ENCODE peak calls at places on chromosomes 2 and 18, in seven cellular contexts. G is NCI-H2107; O is substantia nigra; Q is tibial nerve; F is posterior cingulate gyrus; E is GM20000; A is CD4-positive, alpha-beta T cell. C is an unnamed sample.

GRCh38 chr18:46163941-46164499 is 59.8 kb downstream of the HAUS1 start:
- DNase-seq in F (no peak), Q (no peak), G (no peak), A (no peak), E (no peak), O (no peak), C (no peak)

GRCh38 chr2:130796280-130796679 is 40.4 kb upstream of the ARHGEF4 start:
- DNase-seq in E (no peak), G (no peak), O (no peak), Q (no peak), F (no peak), A (no peak), C (no peak)

GRCh38 chr2:20421988-20422678 is 24.7 kb upstream of the RHOB start:
- DNase-seq in A (no peak), O (no peak), Q (peak), E (no peak), G (no peak), F (peak), C (no peak)

GRCh38 chr2:127721311-127721977 is 20.1 kb downstream of the SFT2D3 start:
- DNase-seq in F (no peak), A (no peak), O (no peak), G (no peak), Q (no peak), E (no peak), C (no peak)

GRCh38 chr2:15825276-15826060 is 114.9 kb upstream of the MYCN start:
- DNase-seq in E (no peak), O (no peak), A (no peak), G (no peak), Q (no peak), F (no peak), C (no peak)

GRCh38 chr18:59547691-59548182 is 149.5 kb downstream of the CCBE1 start:
- DNase-seq in G (no peak), E (no peak), O (no peak), A (no peak), F (no peak), Q (no peak), C (no peak)

GRCh38 chr2:231397011-231397927 is 1.8 kb downstream of the B3GNT7 start:
- DNase-seq in E (no peak), O (no peak), G (no peak), F (no peak), A (no peak), Q (no peak), C (no peak)

GRCh38 chr2:149087751-149088150 is 49.3 kb downstream of the LYPD6B start:
- DNase-seq in Q (no peak), E (peak), F (no peak), O (no peak), G (no peak), A (no peak), C (no peak)

GRCh38 chr2:54212456-54212855 is 43.6 kb downstream of the TSPYL6 start:
- DNase-seq in G (no peak), F (no peak), O (no peak), A (no peak), E (no peak), Q (no peak), C (no peak)

GRCh38 chr2:61218817-61219170 is 56.8 kb downstream of the C2orf74 start:
- DNase-seq in Q (no peak), E (no peak), F (no peak), A (no peak), G (no peak), O (no peak), C (no peak)